ENCODE peak calls at places on chromosomes 1 and 21, in nine cellular contexts. C is heart left ventricle, F is bronchial epithelial cell, R is lung, I is left lung, Y is tibial nerve, U is stomach, M is heart right ventricle, A is Caco-2. G is an unnamed sample.
A peak's percentile ranks its signal among the peaks of the same experiment; 100 is the strongest.

GRCh38 chr1:30627994-30628393 is 95.4 kb downstream of the MATN1 start:
- DNase-seq in C (no peak), F (no peak), R (no peak), I (no peak), Y (no peak), U (no peak), M (no peak), A (no peak), G (no peak)

GRCh38 chr1:206102292-206102936 is 14.8 kb downstream of the AVPR1B start:
- DNase-seq in C (no peak), F (no peak), R (no peak), I (no peak), Y (no peak), U (no peak), M (no peak), A (no peak), G (no peak)

GRCh38 chr21:45014747-45015468 is 59.5 kb upstream of the ADARB1 start:
- DNase-seq in C (no peak), F (no peak), R (no peak), I (peak; percentile 37), Y (no peak), U (no peak), M (no peak), A (no peak), G (no peak)

GRCh38 chr1:50080904-50081586 is 27.7 kb upstream of the ELAVL4 start:
- DNase-seq in C (no peak), F (peak; percentile 10), R (no peak), I (no peak), Y (no peak), U (no peak), M (no peak), A (peak; percentile 10), G (no peak)

GRCh38 chr1:30968220-30968971 is 59.8 kb upstream of the SDC3 start:
- DNase-seq in C (no peak), F (no peak), R (no peak), I (no peak), Y (no peak), U (no peak), M (no peak), A (no peak), G (no peak)

GRCh38 chr1:6658359-6658758 is 33.7 kb downstream of the THAP3 start:
- DNase-seq in C (no peak), F (no peak), R (no peak), I (no peak), Y (no peak), U (no peak), M (no peak), A (no peak), G (no peak)

GRCh38 chr21:46008893-46009635 is 27.5 kb downstream of the COL6A1 start:
- DNase-seq in C (no peak), F (no peak), R (no peak), I (no peak), Y (no peak), U (no peak), M (no peak), A (no peak), G (no peak)

GRCh38 chr1:10513199-10513598 is 38.4 kb downstream of the PEX14 start:
- DNase-seq in C (no peak), F (no peak), R (no peak), I (no peak), Y (no peak), U (no peak), M (no peak), A (no peak), G (no peak)

GRCh38 chr1:167635233-167635648 is 5.2 kb downstream of the RCSD1 start:
- DNase-seq in C (peak; percentile 64), F (no peak), R (no peak), I (no peak), Y (no peak), U (no peak), M (peak; percentile 71), A (no peak), G (no peak)

GRCh38 chr1:32393136-32393535 is 1.1 kb downstream of the BSDC1 start:
- DNase-seq in C (no peak), F (no peak), R (no peak), I (no peak), Y (no peak), U (no peak), M (no peak), A (no peak), G (no peak)

GRCh38 chr1:245807306-245807705 is 652.5 kb downstream of the KIF26B start:
- DNase-seq in C (no peak), F (no peak), R (peak; percentile 68), I (no peak), Y (no peak), U (no peak), M (no peak), A (no peak), G (peak; percentile 65)

GRCh38 chr1:21833392-21833976 is 21.4 kb downstream of the LDLRAD2 start:
- DNase-seq in C (no peak), F (peak; percentile 2), R (no peak), I (peak; percentile 43), Y (no peak), U (no peak), M (no peak), A (no peak), G (no peak)
- H3K36me3 ChIP-seq in C (peaks cover 78% of the 10 kb centered on the region), F (peaks cover 56% of the 10 kb centered on the region), R (peaks cover 45% of the 10 kb centered on the region), I (peaks cover 96% of the 10 kb centered on the region), Y (peaks cover 43% of the 10 kb centered on the region), U (peaks cover 100% of the 10 kb centered on the region), M (peaks cover 46% of the 10 kb centered on the region), A (peaks cover 8% of the 10 kb centered on the region), G (no peaks in the 10 kb centered on the region)

GRCh38 chr1:99481391-99481996 is 164.4 kb upstream of the PALMD start:
- DNase-seq in C (no peak), F (peak; percentile 55), R (peak; percentile 49), I (no peak), Y (no peak), U (no peak), M (peak; percentile 71), A (peak; percentile 55), G (peak; percentile 11)

GRCh38 chr1:99482286-99482685 is 163.6 kb upstream of the PALMD start:
- DNase-seq in C (no peak), F (no peak), R (no peak), I (no peak), Y (no peak), U (no peak), M (no peak), A (no peak), G (no peak)

DNA sequence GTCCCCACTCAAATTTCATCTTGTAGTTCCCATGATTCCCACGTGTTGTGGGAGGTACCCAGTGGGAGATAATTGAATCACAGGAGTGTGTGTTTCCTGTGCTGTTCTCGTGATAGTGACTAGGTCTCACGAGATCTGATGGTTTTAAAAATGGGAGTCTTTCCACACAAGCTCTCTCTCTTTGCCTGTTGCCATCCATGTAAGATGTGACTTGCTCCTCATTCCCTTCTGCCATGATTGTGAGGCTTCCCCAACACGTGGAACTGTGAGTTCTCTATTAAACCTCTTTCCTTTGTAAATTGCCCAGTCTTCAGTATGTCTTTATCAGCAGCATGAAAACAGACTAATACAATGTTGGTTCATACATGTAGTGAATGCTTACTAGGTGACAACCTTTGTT is 163.2 kb upstream of the PALMD start:
- DNase-seq in C (no peak), F (no peak), R (no peak), I (no peak), Y (no peak), U (no peak), M (no peak), A (no peak), G (no peak)
- H3K4me3 ChIP-seq in C (no peak overlapping the region), F (no peak overlapping the region), R (no peak overlapping the region), I (no peak overlapping the region), Y (no peak overlapping the region), U (no peak overlapping the region), M (no peak overlapping the region), A (no peak overlapping the region), G (no peak overlapping the region)

DNA sequence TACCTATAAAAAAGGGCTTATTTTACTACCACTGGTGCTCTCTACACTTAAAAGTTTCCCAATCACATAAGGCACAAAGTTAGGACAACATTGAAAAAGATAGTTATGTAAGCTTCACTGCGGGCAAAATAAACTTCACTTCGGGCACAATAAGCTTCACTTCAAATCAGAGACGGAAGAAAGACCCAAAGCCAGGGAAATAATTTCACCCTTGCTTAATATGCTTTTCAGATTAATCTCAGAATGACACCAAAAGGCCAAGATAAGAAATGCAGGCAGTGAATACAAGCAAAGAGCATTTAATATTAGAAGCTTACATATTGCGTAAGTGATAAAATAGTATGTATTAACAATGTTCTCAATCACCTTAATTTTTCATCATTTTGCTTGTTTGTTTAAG is 444.2 kb downstream of the SETD4 start:
- DNase-seq in C (no peak), F (peak; percentile 76), R (no peak), I (no peak), Y (no peak), U (no peak), M (no peak), A (no peak), G (no peak)
- TF ChIP-seq CTCF in C (peak; percentile 11), F (peak; percentile 11), R (no peak), I (peak; percentile 14), Y (peak; percentile 62), U (no peak), M (peak; percentile 35), A (no peak), G (peak; percentile 14)

GRCh38 chr1:156755527-156755950 is 4.1 kb upstream of the HDGF start:
- DNase-seq in C (no peak), F (no peak), R (no peak), I (no peak), Y (no peak), U (no peak), M (no peak), A (no peak), G (no peak)

GRCh38 chr1:156756355-156756754 is 4.9 kb upstream of the HDGF start:
- DNase-seq in C (no peak), F (no peak), R (no peak), I (no peak), Y (no peak), U (no peak), M (no peak), A (no peak), G (no peak)

GRCh38 chr1:156760796-156761104 is 6.6 kb upstream of the PRCC start:
- DNase-seq in C (no peak), F (no peak), R (no peak), I (no peak), Y (no peak), U (no peak), M (no peak), A (no peak), G (no peak)

GRCh38 chr1:156765664-156766063 is 1.7 kb upstream of the PRCC start:
- DNase-seq in C (no peak), F (no peak), R (no peak), I (no peak), Y (no peak), U (no peak), M (no peak), A (no peak), G (no peak)

DNA sequence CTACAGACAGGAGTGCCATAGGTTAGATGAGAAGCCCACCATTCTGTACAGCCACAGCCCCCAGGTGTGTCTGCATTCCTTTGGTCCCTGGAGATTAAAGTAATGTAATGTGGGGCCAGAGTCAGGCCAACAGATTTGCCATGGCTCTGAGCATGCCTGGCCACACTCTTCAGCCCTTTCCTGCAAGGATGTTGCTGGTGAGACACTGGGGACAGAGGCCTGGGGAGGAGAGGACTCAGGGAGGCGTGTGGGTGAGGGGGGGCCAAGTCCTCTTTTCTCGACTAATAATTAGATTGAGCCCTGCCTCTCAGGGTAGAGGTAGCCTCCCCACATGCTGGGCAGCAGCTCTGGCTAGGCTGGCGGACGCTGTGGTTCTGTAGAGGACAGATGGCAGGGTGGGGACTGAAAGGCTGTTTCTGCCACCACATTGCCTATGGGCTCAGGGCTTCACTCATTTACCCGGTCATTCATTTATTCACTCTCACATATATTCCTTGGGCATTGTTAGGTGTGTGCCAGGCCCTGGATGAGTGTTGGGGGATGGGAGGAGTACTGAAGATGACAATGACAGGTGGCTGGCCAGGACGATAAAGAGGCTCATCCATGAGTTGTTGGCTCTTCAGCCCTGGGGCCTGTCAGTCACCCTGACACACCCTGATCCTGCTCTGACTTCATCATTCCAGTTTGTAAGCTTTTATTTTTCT is 7.1 kb upstream of the PRCC start:
- DNase-seq in C (no peak), F (no peak), R (no peak), I (no peak), Y (no peak), U (no peak), M (no peak), A (no peak), G (no peak)
- H3K36me3 ChIP-seq in C (no peaks in the 10 kb centered on the region), F (no peaks in the 10 kb centered on the region), R (no peaks in the 10 kb centered on the region), I (no peaks in the 10 kb centered on the region), Y (no peaks in the 10 kb centered on the region), U (no peaks in the 10 kb centered on the region), M (no peaks in the 10 kb centered on the region), A (no peaks in the 10 kb centered on the region), G (no peaks in the 10 kb centered on the region)

G was measured in GM06990.